ENCODE peak calls at places on chromosomes 5 and 9, in seven cellular contexts. One of them, this sample, is unnamed.

GRCh38 chr9:20355022-20355421 is 267.3 kb downstream of the MLLT3 start:
- DNase-seq in thoracic aorta: no peak
- DNase-seq in upper lobe of left lung: no peak
- DNase-seq in IMR-90: peak; percentile 92
- DNase-seq in right cardiac atrium: no peak
- DNase-seq in heart left ventricle: no peak
- DNase-seq in GM23248: peak; percentile 77
- DNase-seq in this sample: no peak

GRCh38 chr9:128244443-128245226 is 31.2 kb downstream of the GOLGA2 start:
- DNase-seq in IMR-90: peak; percentile 86
- DNase-seq in heart left ventricle: peak; percentile 84
- DNase-seq in upper lobe of left lung: peak; percentile 65
- DNase-seq in right cardiac atrium: peak; percentile 93
- DNase-seq in GM23248: peak; percentile 95
- DNase-seq in thoracic aorta: no peak
- DNase-seq in this sample: peak; percentile 64

GRCh38 chr5:57831942-57832341 is 349.3 kb upstream of the ACTBL2 start:
- DNase-seq in IMR-90: peak; percentile 47
- DNase-seq in thoracic aorta: no peak
- DNase-seq in GM23248: no peak
- DNase-seq in upper lobe of left lung: no peak
- DNase-seq in heart left ventricle: no peak
- DNase-seq in right cardiac atrium: no peak
- DNase-seq in this sample: no peak

GRCh38 chr5:109837226-109837861 is 147.6 kb downstream of the MAN2A1 start:
- DNase-seq in right cardiac atrium: no peak
- DNase-seq in heart left ventricle: no peak
- DNase-seq in IMR-90: no peak
- DNase-seq in GM23248: no peak
- DNase-seq in thoracic aorta: no peak
- DNase-seq in upper lobe of left lung: no peak
- DNase-seq in this sample: no peak

GRCh38 chr5:176543428-176544182 is 5.5 kb upstream of the CDHR2 start:
- DNase-seq in upper lobe of left lung: peak; percentile 72
- DNase-seq in right cardiac atrium: peak; percentile 91
- DNase-seq in thoracic aorta: no peak
- DNase-seq in GM23248: peak; percentile 73
- DNase-seq in heart left ventricle: peak; percentile 81
- DNase-seq in IMR-90: no peak
- DNase-seq in this sample: peak; percentile 76

GRCh38 chr5:116514521-116514920 is 60.1 kb downstream of the SEMA6A start:
- DNase-seq in upper lobe of left lung: no peak
- DNase-seq in thoracic aorta: no peak
- DNase-seq in GM23248: no peak
- DNase-seq in right cardiac atrium: no peak
- DNase-seq in IMR-90: no peak
- DNase-seq in heart left ventricle: no peak
- DNase-seq in this sample: no peak

GRCh38 chr5:112418412-112419049 is 546 bp downstream of the EPB41L4A start:
- DNase-seq in upper lobe of left lung: no peak
- DNase-seq in right cardiac atrium: peak; percentile 69
- DNase-seq in GM23248: peak; percentile 24
- DNase-seq in IMR-90: no peak
- DNase-seq in heart left ventricle: peak; percentile 22
- DNase-seq in thoracic aorta: no peak
- DNase-seq in this sample: no peak

GRCh38 chr5:39947657-39948056 is 522.9 kb upstream of the DAB2 start:
- DNase-seq in thoracic aorta: no peak
- DNase-seq in upper lobe of left lung: peak; percentile 25
- DNase-seq in GM23248: peak; percentile 46
- DNase-seq in heart left ventricle: no peak
- DNase-seq in right cardiac atrium: no peak
- DNase-seq in IMR-90: peak; percentile 2
- DNase-seq in this sample: no peak

GRCh38 chr5:160542281-160542680 is 120.6 kb downstream of the PTTG1 start:
- DNase-seq in upper lobe of left lung: no peak
- DNase-seq in IMR-90: no peak
- DNase-seq in thoracic aorta: no peak
- DNase-seq in heart left ventricle: no peak
- DNase-seq in GM23248: no peak
- DNase-seq in right cardiac atrium: no peak
- DNase-seq in this sample: no peak

GRCh38 chr5:177447611-177448243 is 1.1 kb downstream of the PRR7 start:
- DNase-seq in heart left ventricle: peak; percentile 60
- DNase-seq in upper lobe of left lung: peak; percentile 64
- DNase-seq in GM23248: peak; percentile 83
- DNase-seq in IMR-90: peak; percentile 51
- DNase-seq in thoracic aorta: peak; percentile 52
- DNase-seq in right cardiac atrium: peak; percentile 64
- DNase-seq in this sample: no peak

GRCh38 chr9:83266618-83267543 is 203.9 kb upstream of the RASEF start:
- DNase-seq in IMR-90: no peak
- DNase-seq in upper lobe of left lung: no peak
- DNase-seq in thoracic aorta: no peak
- DNase-seq in heart left ventricle: peak; percentile 60
- DNase-seq in right cardiac atrium: peak; percentile 78
- DNase-seq in GM23248: peak; percentile 57
- DNase-seq in this sample: peak; percentile 70

GRCh38 chr5:169162407-169162806 is 138.5 kb downstream of the SLIT3 start:
- DNase-seq in thoracic aorta: no peak
- DNase-seq in right cardiac atrium: no peak
- DNase-seq in IMR-90: no peak
- DNase-seq in GM23248: peak; percentile 83
- DNase-seq in upper lobe of left lung: no peak
- DNase-seq in heart left ventricle: no peak
- DNase-seq in this sample: no peak

GRCh38 chr5:65128226-65128625 is 353.5 kb downstream of the ADAMTS6 start:
- DNase-seq in thoracic aorta: no peak
- DNase-seq in IMR-90: peak; percentile 52
- DNase-seq in heart left ventricle: no peak
- DNase-seq in upper lobe of left lung: no peak
- DNase-seq in GM23248: no peak
- DNase-seq in right cardiac atrium: no peak
- DNase-seq in this sample: no peak

DNA sequence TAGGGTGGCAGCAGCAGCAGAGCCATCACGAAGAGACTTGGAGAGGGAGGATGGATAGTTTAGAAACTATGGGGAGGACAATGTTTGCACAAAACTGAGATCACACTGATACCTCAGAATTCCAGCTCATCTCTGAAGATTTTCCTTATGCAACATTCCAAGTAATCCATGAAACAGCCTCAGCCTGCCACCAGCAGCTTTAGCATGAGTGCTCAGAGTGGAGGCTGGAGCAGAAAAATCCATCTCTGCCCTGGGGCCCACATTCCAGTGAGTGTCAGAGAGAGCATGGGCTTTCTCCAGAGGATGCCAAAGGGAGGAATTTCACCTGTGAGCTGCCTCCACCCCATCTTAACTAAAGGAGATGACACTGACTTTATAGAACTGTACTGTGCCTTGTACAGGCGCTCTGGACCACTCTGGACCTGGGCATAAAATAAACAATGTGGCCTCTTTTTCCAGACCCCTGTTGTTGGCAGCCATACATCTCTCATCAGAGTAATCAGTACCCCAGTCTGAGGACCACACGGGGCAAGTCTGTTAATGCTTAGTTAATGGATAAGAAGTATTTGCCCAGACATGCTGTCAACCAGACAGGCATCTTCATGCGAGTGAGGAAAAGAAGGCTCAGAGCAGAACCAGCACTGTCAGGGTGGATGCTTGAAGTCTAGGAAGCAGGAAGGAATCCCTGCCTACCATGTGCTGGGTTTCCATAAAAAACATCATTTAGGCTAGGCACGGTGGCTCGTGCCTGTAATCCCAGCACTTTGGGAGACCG is 440.9 kb downstream of the ENC1 start:
- DNase-seq in heart left ventricle: no peak
- DNase-seq in right cardiac atrium: no peak
- DNase-seq in upper lobe of left lung: no peak
- DNase-seq in IMR-90: peak; percentile 74
- DNase-seq in GM23248: peak; percentile 80
- DNase-seq in thoracic aorta: no peak
- DNase-seq in this sample: no peak
- H3K27ac ChIP-seq in heart left ventricle: no peak overlapping the region
- H3K27ac ChIP-seq in right cardiac atrium: no peak overlapping the region
- H3K27ac ChIP-seq in upper lobe of left lung: no peak overlapping the region
- H3K27ac ChIP-seq in IMR-90: peak overlapping the region; percentile 2
- H3K27ac ChIP-seq in GM23248: peak overlapping the region; percentile 52
- H3K27ac ChIP-seq in thoracic aorta: no peak overlapping the region
- H3K27ac ChIP-seq in this sample: no peak overlapping the region

GRCh38 chr9:109816490-109816889 is 36.5 kb downstream of the PALM2AKAP2 start:
- DNase-seq in right cardiac atrium: no peak
- DNase-seq in heart left ventricle: peak; percentile 40
- DNase-seq in thoracic aorta: peak; percentile 79
- DNase-seq in IMR-90: peak; percentile 100
- DNase-seq in GM23248: peak; percentile 99
- DNase-seq in upper lobe of left lung: no peak
- DNase-seq in this sample: peak; percentile 39
- H3K27ac ChIP-seq in right cardiac atrium: peak overlapping the region; percentile 54
- H3K27ac ChIP-seq in heart left ventricle: no peak overlapping the region
- H3K27ac ChIP-seq in thoracic aorta: peak overlapping the region; percentile 82
- H3K27ac ChIP-seq in IMR-90: peak overlapping the region; percentile 31
- H3K27ac ChIP-seq in GM23248: peak overlapping the region; percentile 96
- H3K27ac ChIP-seq in upper lobe of left lung: peak overlapping the region; percentile 27
- H3K27ac ChIP-seq in this sample: peak overlapping the region; percentile 28

DNA sequence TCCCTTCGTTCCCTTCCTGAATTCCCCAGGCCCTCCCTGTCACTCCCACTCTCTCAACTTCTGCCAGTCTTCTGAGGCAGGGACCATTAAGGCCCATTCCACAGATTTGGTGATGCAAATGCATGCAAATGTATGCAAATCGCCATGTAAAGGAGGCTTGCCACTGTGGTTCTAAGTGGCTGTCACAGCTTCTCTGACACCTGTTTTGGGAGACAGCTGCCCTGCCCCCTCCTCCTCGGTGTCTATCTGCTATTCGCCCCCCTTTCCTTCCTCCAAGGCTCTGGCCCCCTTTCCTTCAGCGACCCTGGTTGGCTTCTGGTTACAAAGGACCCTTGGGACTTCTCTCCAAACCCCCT is 10.5 kb upstream of the ARAP3 start:
- DNase-seq in thoracic aorta: no peak
- DNase-seq in upper lobe of left lung: no peak
- DNase-seq in GM23248: no peak
- DNase-seq in heart left ventricle: no peak
- DNase-seq in right cardiac atrium: no peak
- DNase-seq in IMR-90: no peak
- DNase-seq in this sample: no peak
- H3K27ac ChIP-seq in thoracic aorta: no peak overlapping the region
- H3K27ac ChIP-seq in upper lobe of left lung: no peak overlapping the region
- H3K27ac ChIP-seq in GM23248: no peak overlapping the region
- H3K27ac ChIP-seq in heart left ventricle: no peak overlapping the region
- H3K27ac ChIP-seq in right cardiac atrium: no peak overlapping the region
- H3K27ac ChIP-seq in IMR-90: no peak overlapping the region
- H3K27ac ChIP-seq in this sample: no peak overlapping the region

DNA sequence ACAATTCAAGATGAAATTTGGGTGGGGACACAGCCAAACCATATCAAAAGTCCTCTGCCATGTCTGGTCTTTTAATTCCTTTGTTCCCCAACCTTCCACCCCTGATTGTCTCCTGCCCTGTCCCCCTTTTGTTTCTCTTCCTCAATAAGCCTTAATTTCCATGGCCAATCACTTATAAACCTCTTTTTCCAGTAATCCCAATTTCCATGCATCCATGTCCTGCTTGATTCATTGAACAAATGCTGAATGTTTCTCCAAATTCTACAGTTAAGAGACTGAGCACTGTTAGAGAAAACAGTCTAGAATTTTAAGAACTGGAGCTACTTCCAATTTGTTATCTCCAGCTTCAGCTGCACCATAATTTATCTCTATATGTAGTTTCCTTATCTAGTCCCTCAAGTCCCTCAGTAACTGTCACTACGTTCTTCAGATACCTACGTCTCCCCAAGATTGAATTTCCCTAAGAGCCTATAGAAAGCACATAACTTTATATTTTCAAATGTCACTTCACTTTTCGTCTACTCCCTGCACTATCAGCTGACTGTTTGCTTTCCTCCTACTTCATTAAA is 34.2 kb downstream of the TARS1 start:
- DNase-seq in right cardiac atrium: no peak
- DNase-seq in thoracic aorta: no peak
- DNase-seq in IMR-90: no peak
- DNase-seq in heart left ventricle: no peak
- DNase-seq in GM23248: no peak
- DNase-seq in upper lobe of left lung: no peak
- DNase-seq in this sample: no peak
- H3K27ac ChIP-seq in right cardiac atrium: no peak overlapping the region
- H3K27ac ChIP-seq in thoracic aorta: no peak overlapping the region
- H3K27ac ChIP-seq in IMR-90: no peak overlapping the region
- H3K27ac ChIP-seq in heart left ventricle: no peak overlapping the region
- H3K27ac ChIP-seq in GM23248: no peak overlapping the region
- H3K27ac ChIP-seq in upper lobe of left lung: no peak overlapping the region
- H3K27ac ChIP-seq in this sample: no peak overlapping the region

GRCh38 chr5:151153300-151153699 is 4.3 kb downstream of the ANXA6 start:
- DNase-seq in upper lobe of left lung: no peak
- DNase-seq in GM23248: no peak
- DNase-seq in heart left ventricle: no peak
- DNase-seq in thoracic aorta: no peak
- DNase-seq in IMR-90: no peak
- DNase-seq in right cardiac atrium: no peak
- DNase-seq in this sample: no peak
- H3K27ac ChIP-seq in upper lobe of left lung: no peak overlapping the region
- H3K27ac ChIP-seq in GM23248: no peak overlapping the region
- H3K27ac ChIP-seq in heart left ventricle: no peak overlapping the region
- H3K27ac ChIP-seq in thoracic aorta: no peak overlapping the region
- H3K27ac ChIP-seq in IMR-90: no peak overlapping the region
- H3K27ac ChIP-seq in right cardiac atrium: no peak overlapping the region
- H3K27ac ChIP-seq in this sample: peak overlapping the region; percentile 68

GRCh38 chr5:149459891-149460290 is 80.8 kb upstream of the IL17B start:
- DNase-seq in upper lobe of left lung: no peak
- DNase-seq in heart left ventricle: no peak
- DNase-seq in thoracic aorta: no peak
- DNase-seq in IMR-90: no peak
- DNase-seq in GM23248: no peak
- DNase-seq in right cardiac atrium: no peak
- DNase-seq in this sample: no peak

GRCh38 chr5:149453618-149454415 is 74.7 kb upstream of the IL17B start:
- DNase-seq in right cardiac atrium: no peak
- DNase-seq in upper lobe of left lung: no peak
- DNase-seq in heart left ventricle: no peak
- DNase-seq in thoracic aorta: no peak
- DNase-seq in GM23248: no peak
- DNase-seq in IMR-90: no peak
- DNase-seq in this sample: no peak

GRCh38 chr5:149455889-149456409 is 76.9 kb upstream of the IL17B start:
- DNase-seq in upper lobe of left lung: no peak
- DNase-seq in thoracic aorta: no peak
- DNase-seq in heart left ventricle: peak; percentile 64
- DNase-seq in GM23248: peak; percentile 72
- DNase-seq in IMR-90: peak; percentile 86
- DNase-seq in right cardiac atrium: peak; percentile 81
- DNase-seq in this sample: peak; percentile 98

GRCh38 chr5:149457393-149457763 is 78.3 kb upstream of the IL17B start:
- DNase-seq in IMR-90: no peak
- DNase-seq in upper lobe of left lung: no peak
- DNase-seq in GM23248: no peak
- DNase-seq in right cardiac atrium: no peak
- DNase-seq in thoracic aorta: no peak
- DNase-seq in heart left ventricle: no peak
- DNase-seq in this sample: no peak

GRCh38 chr5:149456597-149457392 is 77.7 kb upstream of the IL17B start:
- DNase-seq in GM23248: no peak
- DNase-seq in thoracic aorta: no peak
- DNase-seq in heart left ventricle: no peak
- DNase-seq in upper lobe of left lung: no peak
- DNase-seq in right cardiac atrium: no peak
- DNase-seq in IMR-90: no peak
- DNase-seq in this sample: no peak
- H3K27ac ChIP-seq in GM23248: peak overlapping the region; percentile 47
- H3K27ac ChIP-seq in thoracic aorta: peak overlapping the region; percentile 89
- H3K27ac ChIP-seq in heart left ventricle: peak overlapping the region; percentile 56
- H3K27ac ChIP-seq in upper lobe of left lung: peak overlapping the region; percentile 52
- H3K27ac ChIP-seq in right cardiac atrium: peak overlapping the region; percentile 93
- H3K27ac ChIP-seq in IMR-90: no peak overlapping the region
- H3K27ac ChIP-seq in this sample: peak overlapping the region; percentile 98

This sample was measured in gastrocnemius medialis.